ENCODE peak calls at places on chromosomes 6 and 20, in nine cellular contexts. Q, I, M, J, X, Y, U, C and S are unnamed samples.

GRCh38 chr20:7490288-7490687 is 450.0 kb downstream of the HAO1 start:
- DNase-seq in Q (no peak), I (no peak), M (no peak), J (no peak), X (no peak), Y (no peak), U (no peak), C (no peak), S (no peak)

GRCh38 chr6:163415176-163415619 is 680 bp downstream of the QKI start:
- DNase-seq in Q (no peak), I (peak; percentile 62), M (no peak), J (no peak), X (no peak), Y (no peak), U (peak; percentile 49), C (peak; percentile 74), S (no peak)

GRCh38 chr6:154392561-154392960 is 36.0 kb upstream of the IPCEF1 start:
- DNase-seq in Q (no peak), I (no peak), M (no peak), J (no peak), X (no peak), Y (no peak), U (no peak), C (no peak), S (no peak)

GRCh38 chr6:35352735-35353134 is 10.4 kb downstream of the PPARD start:
- DNase-seq in Q (no peak), I (no peak), M (no peak), J (no peak), X (no peak), Y (no peak), U (no peak), C (no peak), S (no peak)

GRCh38 chr6:46990031-46990644 is 52.0 kb downstream of the ADGRF1 start:
- DNase-seq in Q (no peak), I (no peak), M (peak; percentile 23), J (no peak), X (no peak), Y (no peak), U (no peak), C (no peak), S (peak; percentile 42)

GRCh38 chr6:54646551-54647300 is 199.8 kb upstream of the FAM83B start:
- DNase-seq in Q (no peak), I (no peak), M (no peak), J (no peak), X (no peak), Y (no peak), U (no peak), C (no peak), S (peak; percentile 35)

GRCh38 chr6:13810688-13811446 is 3.5 kb downstream of the MCUR1 start:
- DNase-seq in Q (no peak), I (no peak), M (no peak), J (no peak), X (no peak), Y (peak; percentile 8), U (no peak), C (peak; percentile 45), S (no peak)

GRCh38 chr6:11992086-11992485 is 20.0 kb upstream of the HIVEP1 start:
- DNase-seq in Q (no peak), I (no peak), M (no peak), J (no peak), X (no peak), Y (no peak), U (no peak), C (no peak), S (no peak)

GRCh38 chr6:68339488-68339887 is 295.6 kb upstream of the ADGRB3 start:
- DNase-seq in Q (no peak), I (no peak), M (no peak), J (no peak), X (no peak), Y (no peak), U (no peak), C (no peak), S (no peak)

GRCh38 chr6:143337201-143337949 is 113.1 kb downstream of the ADAT2 start:
- DNase-seq in Q (peak; percentile 37), I (peak; percentile 51), M (peak; percentile 22), J (peak; percentile 15), X (no peak), Y (peak; percentile 55), U (peak; percentile 47), C (peak; percentile 48), S (peak; percentile 23)

GRCh38 chr6:36133912-36134311 is 3.6 kb downstream of the MAPK13 start:
- DNase-seq in Q (no peak), I (no peak), M (no peak), J (no peak), X (no peak), Y (no peak), U (no peak), C (no peak), S (no peak)

GRCh38 chr6:45169815-45170214 is 158.3 kb upstream of the RUNX2 start:
- DNase-seq in Q (no peak), I (no peak), M (no peak), J (no peak), X (no peak), Y (peak; percentile 5), U (no peak), C (no peak), S (no peak)

GRCh38 chr6:2713473-2714358 is 37.0 kb downstream of the MYLK4 start:
- DNase-seq in Q (peak; percentile 21), I (peak; percentile 71), M (no peak), J (no peak), X (no peak), Y (no peak), U (no peak), C (no peak), S (peak; percentile 83)

GRCh38 chr20:33993800-33994623 is at the start of gene RALY:
- DNase-seq in Q (peak; percentile 79), I (peak; percentile 88), M (peak; percentile 88), J (no peak), X (peak; percentile 26), Y (peak; percentile 88), U (peak; percentile 89), C (peak; percentile 82), S (peak; percentile 76)

GRCh38 chr20:61191096-61191495 is 61.0 kb upstream of the CDH4 start:
- DNase-seq in Q (no peak), I (no peak), M (no peak), J (no peak), X (no peak), Y (no peak), U (no peak), C (no peak), S (no peak)

GRCh38 chr6:82870582-82871172 is 195.0 kb downstream of the UBE3D start:
- DNase-seq in Q (no peak), I (no peak), M (no peak), J (no peak), X (no peak), Y (no peak), U (no peak), C (no peak), S (no peak)

GRCh38 chr6:28496099-28496779 is 19.4 kb downstream of the GPX6 start:
- DNase-seq in Q (no peak), I (no peak), M (no peak), J (no peak), X (no peak), Y (no peak), U (peak; percentile 20), C (no peak), S (peak; percentile 29)

GRCh38 chr6:79946773-79947190 is 571 bp downstream of the ELOVL4 start:
- DNase-seq in Q (peak; percentile 1), I (no peak), M (peak; percentile 15), J (no peak), X (no peak), Y (peak; percentile 41), U (no peak), C (no peak), S (peak; percentile 20)

DNA sequence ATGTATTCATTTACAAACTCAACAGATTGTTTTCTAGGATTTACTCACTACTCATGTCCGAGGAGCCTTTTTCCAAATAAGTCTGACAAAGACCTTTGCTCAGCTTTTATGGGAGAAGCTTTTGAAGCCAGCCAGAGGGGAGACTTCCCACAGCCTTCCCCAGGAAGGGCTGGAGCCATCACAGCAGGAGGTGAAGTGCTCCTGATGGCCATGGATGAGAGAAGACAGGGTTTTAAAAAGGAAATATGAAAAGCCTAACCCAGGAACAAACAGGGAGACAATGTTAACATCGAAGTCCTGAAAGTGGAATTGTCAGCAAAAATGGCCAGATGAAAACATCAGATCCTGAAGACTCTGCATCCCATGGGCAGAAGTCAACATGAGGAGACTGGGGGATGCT is 11.6 kb upstream of the TAGAP start:
- DNase-seq in Q (no peak), I (no peak), M (no peak), J (no peak), X (no peak), Y (no peak), U (no peak), C (no peak), S (no peak)
- H3K4me3 ChIP-seq in Q (no peak overlapping the region), I (no peak overlapping the region), M (no peak overlapping the region), J (no peak overlapping the region), X (no peak overlapping the region), Y (no peak overlapping the region), U (peak overlapping the region; percentile 47), C (no peak overlapping the region), S (no peak overlapping the region)

GRCh38 chr6:137427670-137428290 is 66.4 kb downstream of the OLIG3 start:
- DNase-seq in Q (no peak), I (no peak), M (no peak), J (no peak), X (no peak), Y (no peak), U (no peak), C (no peak), S (no peak)

GRCh38 chr6:137426007-137426689 is 68.0 kb downstream of the OLIG3 start:
- DNase-seq in Q (no peak), I (no peak), M (no peak), J (no peak), X (no peak), Y (no peak), U (peak; percentile 74), C (no peak), S (no peak)

GRCh38 chr6:137423444-137424168 is 70.6 kb downstream of the OLIG3 start:
- DNase-seq in Q (no peak), I (no peak), M (no peak), J (no peak), X (no peak), Y (no peak), U (peak; percentile 65), C (no peak), S (no peak)

GRCh38 chr6:137424243-137424642 is 70.0 kb downstream of the OLIG3 start:
- DNase-seq in Q (no peak), I (no peak), M (no peak), J (no peak), X (no peak), Y (no peak), U (peak; percentile 74), C (no peak), S (no peak)
- H3K4me3 ChIP-seq in Q (no peak overlapping the region), I (no peak overlapping the region), M (no peak overlapping the region), J (no peak overlapping the region), X (no peak overlapping the region), Y (no peak overlapping the region), U (peak overlapping the region; percentile 39), C (no peak overlapping the region), S (no peak overlapping the region)

GRCh38 chr6:90136850-90137249 is 159.8 kb downstream of the BACH2 start:
- DNase-seq in Q (no peak), I (no peak), M (no peak), J (no peak), X (no peak), Y (no peak), U (no peak), C (no peak), S (no peak)
- H3K4me3 ChIP-seq in Q (no peak overlapping the region), I (no peak overlapping the region), M (no peak overlapping the region), J (no peak overlapping the region), X (no peak overlapping the region), Y (no peak overlapping the region), U (no peak overlapping the region), C (no peak overlapping the region), S (no peak overlapping the region)

GRCh38 chr6:41471064-41471895 is 74.9 kb upstream of the FOXP4 start:
- DNase-seq in Q (no peak), I (no peak), M (no peak), J (no peak), X (no peak), Y (no peak), U (no peak), C (no peak), S (no peak)
- H3K4me3 ChIP-seq in Q (no peak overlapping the region), I (no peak overlapping the region), M (no peak overlapping the region), J (no peak overlapping the region), X (no peak overlapping the region), Y (no peak overlapping the region), U (no peak overlapping the region), C (no peak overlapping the region), S (no peak overlapping the region)